ENCODE peak calls at places on chromosomes 12 and 14, in five cellular contexts. One of them, this sample, is unnamed.

GRCh38 chr14:64502476-64503183 is 1.0 kb downstream of the ZBTB25 start:
- DNase-seq in colonic mucosa: peak; percentile 56
- DNase-seq in choroid plexus epithelial cell: peak; percentile 39
- DNase-seq in fibroblast of lung: peak; percentile 21
- DNase-seq in prostate gland: peak; percentile 63
- DNase-seq in this sample: no peak

GRCh38 chr12:120381752-120382419 is 12.9 kb upstream of the MSI1 start:
- DNase-seq in choroid plexus epithelial cell: peak; percentile 77
- DNase-seq in fibroblast of lung: peak; percentile 63
- DNase-seq in prostate gland: no peak
- DNase-seq in colonic mucosa: no peak
- DNase-seq in this sample: peak; percentile 33

GRCh38 chr12:3061129-3061857 is 15.9 kb upstream of the TSPAN9 start:
- DNase-seq in prostate gland: no peak
- DNase-seq in colonic mucosa: no peak
- DNase-seq in fibroblast of lung: peak; percentile 55
- DNase-seq in choroid plexus epithelial cell: peak; percentile 66
- DNase-seq in this sample: peak; percentile 72

GRCh38 chr12:38392584-38393144 is 76.1 kb downstream of the ALG10B start:
- DNase-seq in fibroblast of lung: no peak
- DNase-seq in choroid plexus epithelial cell: peak; percentile 34
- DNase-seq in colonic mucosa: no peak
- DNase-seq in prostate gland: no peak
- DNase-seq in this sample: peak; percentile 4

GRCh38 chr12:4857472-4858291 is 52.0 kb upstream of the KCNA1 start:
- DNase-seq in prostate gland: peak; percentile 54
- DNase-seq in colonic mucosa: peak; percentile 80
- DNase-seq in choroid plexus epithelial cell: peak; percentile 80
- DNase-seq in fibroblast of lung: peak; percentile 57
- DNase-seq in this sample: peak; percentile 44

GRCh38 chr12:92444763-92445162 is 258.0 kb upstream of the PLEKHG7 start:
- DNase-seq in colonic mucosa: no peak
- DNase-seq in prostate gland: no peak
- DNase-seq in fibroblast of lung: no peak
- DNase-seq in choroid plexus epithelial cell: no peak
- DNase-seq in this sample: no peak

GRCh38 chr12:104593482-104593881 is 136.7 kb downstream of the CHST11 start:
- DNase-seq in fibroblast of lung: no peak
- DNase-seq in prostate gland: no peak
- DNase-seq in choroid plexus epithelial cell: no peak
- DNase-seq in colonic mucosa: no peak
- DNase-seq in this sample: no peak

GRCh38 chr12:46998811-46999368 is 80.5 kb upstream of the PCED1B start:
- DNase-seq in fibroblast of lung: peak; percentile 94
- DNase-seq in choroid plexus epithelial cell: peak; percentile 78
- DNase-seq in colonic mucosa: no peak
- DNase-seq in prostate gland: no peak
- DNase-seq in this sample: peak; percentile 35

GRCh38 chr12:129169928-129170327 is 316.6 kb downstream of the GLT1D1 start:
- DNase-seq in fibroblast of lung: no peak
- DNase-seq in prostate gland: no peak
- DNase-seq in choroid plexus epithelial cell: no peak
- DNase-seq in colonic mucosa: no peak
- DNase-seq in this sample: no peak

GRCh38 chr14:24889843-24890242 is 160.1 kb downstream of the STXBP6 start:
- DNase-seq in fibroblast of lung: peak; percentile 76
- DNase-seq in colonic mucosa: no peak
- DNase-seq in choroid plexus epithelial cell: no peak
- DNase-seq in prostate gland: no peak
- DNase-seq in this sample: peak; percentile 65

GRCh38 chr14:20295067-20295466 is 10.7 kb downstream of the TTC5 start:
- DNase-seq in colonic mucosa: no peak
- DNase-seq in fibroblast of lung: no peak
- DNase-seq in prostate gland: no peak
- DNase-seq in choroid plexus epithelial cell: no peak
- DNase-seq in this sample: no peak

GRCh38 chr12:80188566-80188965 is 89.2 kb downstream of the OTOGL start:
- DNase-seq in prostate gland: no peak
- DNase-seq in colonic mucosa: no peak
- DNase-seq in fibroblast of lung: peak; percentile 8
- DNase-seq in choroid plexus epithelial cell: no peak
- DNase-seq in this sample: no peak

GRCh38 chr14:67663633-67664032 is 10.8 kb downstream of the VTI1B start:
- DNase-seq in fibroblast of lung: no peak
- DNase-seq in choroid plexus epithelial cell: no peak
- DNase-seq in colonic mucosa: no peak
- DNase-seq in prostate gland: no peak
- DNase-seq in this sample: no peak

GRCh38 chr12:71503579-71504470 is 64.2 kb downstream of the LGR5 start:
- DNase-seq in prostate gland: no peak
- DNase-seq in fibroblast of lung: no peak
- DNase-seq in choroid plexus epithelial cell: peak; percentile 2
- DNase-seq in colonic mucosa: no peak
- DNase-seq in this sample: no peak

GRCh38 chr12:128918481-128918880 is 65.2 kb downstream of the GLT1D1 start:
- DNase-seq in choroid plexus epithelial cell: no peak
- DNase-seq in fibroblast of lung: no peak
- DNase-seq in prostate gland: no peak
- DNase-seq in colonic mucosa: no peak
- DNase-seq in this sample: no peak

GRCh38 chr12:8947737-8948136 is 1.7 kb downstream of the M6PR start:
- DNase-seq in prostate gland: no peak
- DNase-seq in choroid plexus epithelial cell: no peak
- DNase-seq in colonic mucosa: no peak
- DNase-seq in fibroblast of lung: no peak
- DNase-seq in this sample: no peak

GRCh38 chr12:44674866-44675265 is 201.2 kb downstream of the NELL2 start:
- DNase-seq in prostate gland: no peak
- DNase-seq in fibroblast of lung: peak; percentile 4
- DNase-seq in colonic mucosa: no peak
- DNase-seq in choroid plexus epithelial cell: no peak
- DNase-seq in this sample: no peak

GRCh38 chr14:95340201-95340697 is 20.5 kb upstream of the CLMN start:
- DNase-seq in colonic mucosa: peak; percentile 95
- DNase-seq in prostate gland: peak; percentile 96
- DNase-seq in choroid plexus epithelial cell: no peak
- DNase-seq in fibroblast of lung: no peak
- DNase-seq in this sample: no peak

GRCh38 chr14:101082036-101082435 is 178.5 kb upstream of the RTL1 start:
- DNase-seq in prostate gland: no peak
- DNase-seq in fibroblast of lung: no peak
- DNase-seq in choroid plexus epithelial cell: no peak
- DNase-seq in colonic mucosa: peak; percentile 12
- DNase-seq in this sample: no peak

DNA sequence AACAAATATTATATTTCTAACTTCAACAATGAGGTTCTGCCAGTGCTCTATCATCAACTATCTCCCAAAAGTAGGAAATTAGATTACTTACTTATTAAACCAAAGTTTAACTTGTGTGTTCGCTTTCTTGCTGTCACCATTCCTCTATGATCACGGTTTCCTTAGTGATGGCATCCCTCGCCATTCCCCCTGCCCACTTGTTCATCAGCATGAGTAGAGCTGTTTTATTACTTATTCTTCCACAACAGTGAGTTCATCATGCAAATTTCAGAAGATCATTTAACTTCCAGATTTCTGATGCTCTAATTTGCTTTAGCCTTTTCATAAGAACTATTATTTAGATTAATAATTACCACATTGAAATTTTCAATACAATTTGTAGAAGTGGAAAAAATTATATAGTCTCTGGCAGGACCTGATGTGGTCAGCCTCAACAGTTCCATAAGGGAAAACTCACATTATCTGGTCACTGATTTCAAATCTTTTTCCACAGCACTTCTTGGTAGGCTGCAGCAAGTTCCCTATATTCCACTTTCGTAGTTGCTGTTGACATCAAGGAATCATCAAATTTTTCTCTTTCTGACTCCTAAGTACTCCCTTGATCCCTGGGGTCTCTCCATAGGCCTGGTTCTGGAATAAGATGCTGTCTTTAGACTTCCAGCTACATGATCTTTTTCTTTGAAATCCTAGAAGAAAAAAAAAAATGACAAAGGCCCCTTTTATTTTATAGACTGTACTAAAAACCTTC is 174.6 kb downstream of the RASSF9 start:
- DNase-seq in prostate gland: no peak
- DNase-seq in fibroblast of lung: no peak
- DNase-seq in colonic mucosa: no peak
- DNase-seq in choroid plexus epithelial cell: no peak
- DNase-seq in this sample: no peak
- TF ChIP-seq CTCF in prostate gland: no peak
- TF ChIP-seq CTCF in fibroblast of lung: no peak
- TF ChIP-seq CTCF in colonic mucosa: no peak
- TF ChIP-seq CTCF in choroid plexus epithelial cell: no peak
- TF ChIP-seq CTCF in this sample: no peak

DNA sequence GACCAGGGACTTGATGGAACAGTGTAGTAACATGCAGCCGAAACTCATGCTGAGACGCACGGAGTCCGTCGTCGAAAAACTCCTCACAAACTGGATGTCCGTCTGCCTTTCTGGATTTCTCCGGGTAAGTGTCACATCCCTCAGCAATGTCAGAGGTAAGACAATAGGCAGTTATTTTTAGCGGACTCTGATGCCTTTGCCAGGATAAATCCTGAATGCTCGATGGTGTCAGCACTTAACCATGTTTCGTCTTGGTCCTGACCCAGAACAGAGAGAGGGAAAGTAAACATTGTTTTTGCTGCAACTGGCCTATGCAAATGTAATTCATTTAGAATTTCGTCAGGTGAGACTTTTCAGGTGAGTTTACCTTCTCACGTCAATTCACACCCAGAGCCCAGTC is 112.3 kb downstream of the PLXNC1 start:
- DNase-seq in fibroblast of lung: no peak
- DNase-seq in colonic mucosa: no peak
- DNase-seq in choroid plexus epithelial cell: no peak
- DNase-seq in prostate gland: no peak
- DNase-seq in this sample: no peak
- H3K4me3 ChIP-seq in fibroblast of lung: no peak overlapping the region
- H3K4me3 ChIP-seq in colonic mucosa: no peak overlapping the region
- H3K4me3 ChIP-seq in choroid plexus epithelial cell: no peak overlapping the region
- H3K4me3 ChIP-seq in prostate gland: no peak overlapping the region
- H3K4me3 ChIP-seq in this sample: no peak overlapping the region

GRCh38 chr12:113048716-113049127 is 7.8 kb upstream of the DTX1 start:
- DNase-seq in choroid plexus epithelial cell: peak; percentile 77
- DNase-seq in colonic mucosa: peak; percentile 71
- DNase-seq in prostate gland: peak; percentile 53
- DNase-seq in fibroblast of lung: peak; percentile 37
- DNase-seq in this sample: peak; percentile 47

GRCh38 chr12:113052326-113052725 is 4.2 kb upstream of the DTX1 start:
- DNase-seq in prostate gland: no peak
- DNase-seq in fibroblast of lung: no peak
- DNase-seq in choroid plexus epithelial cell: no peak
- DNase-seq in colonic mucosa: no peak
- DNase-seq in this sample: no peak

GRCh38 chr12:113051759-113052158 is 4.8 kb upstream of the DTX1 start:
- DNase-seq in choroid plexus epithelial cell: no peak
- DNase-seq in fibroblast of lung: no peak
- DNase-seq in prostate gland: no peak
- DNase-seq in colonic mucosa: no peak
- DNase-seq in this sample: no peak

GRCh38 chr12:113050808-113051207 is 5.7 kb upstream of the DTX1 start:
- DNase-seq in fibroblast of lung: no peak
- DNase-seq in colonic mucosa: no peak
- DNase-seq in prostate gland: no peak
- DNase-seq in choroid plexus epithelial cell: no peak
- DNase-seq in this sample: no peak

DNA sequence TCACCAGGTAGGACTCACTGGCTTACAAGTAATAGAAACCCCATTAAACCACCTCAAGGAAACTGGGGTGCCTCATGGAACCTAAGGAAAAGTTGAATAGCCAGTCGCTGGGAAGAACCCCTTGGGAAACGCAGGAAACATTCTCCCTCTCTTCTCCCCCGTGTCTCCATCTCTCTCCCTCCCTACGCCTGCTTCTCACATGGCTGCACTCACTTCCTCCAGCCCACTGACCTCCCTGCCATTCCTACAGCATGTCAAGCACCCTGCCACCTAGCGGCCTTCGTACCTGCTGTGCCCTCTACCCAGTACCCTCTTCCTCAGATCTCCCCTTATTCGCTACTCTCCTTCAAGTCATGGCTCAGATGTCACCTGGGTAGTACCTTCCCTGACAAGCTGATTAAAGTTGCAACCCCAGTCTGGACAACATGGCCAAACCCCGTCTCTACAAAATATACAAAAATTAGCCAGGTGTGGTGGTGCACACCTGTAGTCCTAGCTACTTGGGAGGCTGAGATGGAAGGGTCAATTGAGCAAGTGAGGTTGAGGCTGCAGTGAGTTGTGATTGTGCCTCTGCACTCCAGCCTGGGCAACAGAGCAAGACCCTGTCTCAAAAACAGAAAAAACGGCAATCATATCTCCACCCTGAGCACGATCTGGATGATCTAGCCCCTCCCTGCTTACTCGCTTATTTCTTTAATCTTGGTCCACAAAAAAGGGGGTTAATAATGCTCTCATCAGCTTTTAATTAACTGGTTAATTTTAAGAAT is 6.4 kb upstream of the DTX1 start:
- DNase-seq in prostate gland: no peak
- DNase-seq in colonic mucosa: no peak
- DNase-seq in fibroblast of lung: no peak
- DNase-seq in choroid plexus epithelial cell: no peak
- DNase-seq in this sample: no peak
- TF ChIP-seq CTCF in prostate gland: no peak
- TF ChIP-seq CTCF in colonic mucosa: no peak
- TF ChIP-seq CTCF in fibroblast of lung: peak; percentile 18
- TF ChIP-seq CTCF in choroid plexus epithelial cell: no peak
- TF ChIP-seq CTCF in this sample: no peak

GRCh38 chr14:26026384-26026783 is 571.4 kb downstream of the NOVA1 start:
- DNase-seq in colonic mucosa: no peak
- DNase-seq in choroid plexus epithelial cell: no peak
- DNase-seq in prostate gland: no peak
- DNase-seq in fibroblast of lung: no peak
- DNase-seq in this sample: no peak
- H3K4me3 ChIP-seq in colonic mucosa: no peak overlapping the region
- H3K4me3 ChIP-seq in choroid plexus epithelial cell: no peak overlapping the region
- H3K4me3 ChIP-seq in prostate gland: no peak overlapping the region
- H3K4me3 ChIP-seq in fibroblast of lung: no peak overlapping the region
- H3K4me3 ChIP-seq in this sample: no peak overlapping the region

GRCh38 chr12:124567673-124568373 is 411 bp upstream of the NCOR2 start:
- DNase-seq in choroid plexus epithelial cell: peak; percentile 98
- DNase-seq in prostate gland: peak; percentile 95
- DNase-seq in colonic mucosa: peak; percentile 93
- DNase-seq in fibroblast of lung: peak; percentile 97
- DNase-seq in this sample: peak; percentile 97

GRCh38 chr12:124570810-124571209 is 3.4 kb upstream of the NCOR2 start:
- DNase-seq in prostate gland: no peak
- DNase-seq in fibroblast of lung: no peak
- DNase-seq in colonic mucosa: no peak
- DNase-seq in choroid plexus epithelial cell: no peak
- DNase-seq in this sample: no peak

GRCh38 chr12:124567035-124567672 is at the start of gene NCOR2:
- DNase-seq in fibroblast of lung: no peak
- DNase-seq in prostate gland: no peak
- DNase-seq in colonic mucosa: no peak
- DNase-seq in choroid plexus epithelial cell: peak; percentile 31
- DNase-seq in this sample: peak; percentile 40

GRCh38 chr12:124569375-124570148 is 2.1 kb upstream of the NCOR2 start:
- DNase-seq in prostate gland: no peak
- DNase-seq in fibroblast of lung: no peak
- DNase-seq in colonic mucosa: no peak
- DNase-seq in choroid plexus epithelial cell: peak; percentile 30
- DNase-seq in this sample: no peak

GRCh38 chr12:124568431-124569374 is 1.3 kb upstream of the NCOR2 start:
- DNase-seq in choroid plexus epithelial cell: peak; percentile 98
- DNase-seq in colonic mucosa: peak; percentile 67
- DNase-seq in prostate gland: peak; percentile 46
- DNase-seq in fibroblast of lung: peak; percentile 95
- DNase-seq in this sample: peak; percentile 91
- TF ChIP-seq CTCF in choroid plexus epithelial cell: peak; percentile 81
- TF ChIP-seq CTCF in colonic mucosa: peak; percentile 15
- TF ChIP-seq CTCF in prostate gland: peak; percentile 16
- TF ChIP-seq CTCF in fibroblast of lung: peak; percentile 67
- TF ChIP-seq CTCF in this sample: peak; percentile 31

This sample was measured in foreskin fibroblast.